ENCODE peak calls at places on chromosomes 12 and 14, in eight cellular contexts. G is CD8-positive, alpha-beta T cell; N is NT2/D1; R is fibroblast of lung; U is tibial nerve; L is trophoblast cell; F is left ventricle myocardium inferior; P is left lung. K is an unnamed sample.

GRCh38 chr12:754871-755562 is 2.6 kb downstream of the WNK1 start:
- DNase-seq in U (no peak), R (peak; percentile 79), L (peak; percentile 80), G (no peak), P (no peak), F (no peak), N (no peak), K (peak; percentile 87)

GRCh38 chr14:94058674-94059138 is 22.3 kb downstream of the DDX24 start:
- DNase-seq in F (no peak), N (no peak), R (no peak), L (no peak), U (no peak), P (no peak), G (no peak), K (no peak)

GRCh38 chr12:132534076-132534475 is 44.1 kb downstream of the FBRSL1 start:
- DNase-seq in N (no peak), U (no peak), F (no peak), L (no peak), G (no peak), R (no peak), P (no peak), K (no peak)

GRCh38 chr14:23099212-23099861 is 4.0 kb downstream of the C14orf119 start:
- DNase-seq in G (no peak), P (no peak), L (no peak), N (no peak), F (no peak), U (no peak), R (no peak), K (no peak)

GRCh38 chr12:116484807-116485206 is 74.4 kb upstream of the MAP1LC3B2 start:
- DNase-seq in R (peak; percentile 28), P (no peak), U (peak; percentile 30), L (no peak), F (no peak), G (no peak), N (no peak), K (peak; percentile 9)

GRCh38 chr12:57553343-57554202 is 3.7 kb downstream of the KIF5A start:
- DNase-seq in F (no peak), R (no peak), L (no peak), G (no peak), P (no peak), U (no peak), N (no peak), K (no peak)

GRCh38 chr12:75505706-75506312 is 5.6 kb downstream of the KRR1 start:
- DNase-seq in P (no peak), R (peak; percentile 79), G (no peak), N (no peak), L (peak; percentile 62), F (no peak), U (no peak), K (peak; percentile 83)

GRCh38 chr12:102958073-102958829 is 777 bp downstream of the ASCL1 start:
- DNase-seq in F (no peak), N (no peak), L (peak; percentile 67), G (no peak), R (peak; percentile 10), U (no peak), P (no peak), K (peak; percentile 55)

GRCh38 chr14:54722791-54723432 is 156.0 kb downstream of the SAMD4A start:
- DNase-seq in F (no peak), P (no peak), L (no peak), U (no peak), N (no peak), G (no peak), R (no peak), K (peak; percentile 36)

DNA sequence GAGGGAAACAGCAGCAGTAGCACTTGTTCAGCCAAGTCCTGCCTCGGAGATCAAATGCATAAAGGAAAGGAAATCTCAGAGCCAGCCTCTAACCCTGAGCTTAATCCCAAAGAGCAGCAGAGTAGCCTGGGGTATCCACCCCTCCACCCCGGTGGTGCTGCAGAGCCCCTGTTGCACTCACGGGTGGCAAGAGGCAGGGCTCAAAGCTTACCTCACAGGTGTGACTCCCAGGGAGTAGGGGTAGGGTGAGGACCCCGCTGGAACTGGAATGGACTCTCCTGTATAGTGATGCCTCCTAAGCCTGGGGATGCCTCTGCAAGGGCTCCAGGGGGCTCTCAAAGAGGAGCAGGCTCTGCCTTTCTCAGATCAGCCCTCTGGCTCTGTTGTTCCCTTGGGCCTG is 211.1 kb downstream of the CACNA1C start:
- DNase-seq in U (no peak), L (no peak), P (no peak), G (no peak), R (no peak), F (no peak), N (no peak), K (no peak)
- H3K4me1 ChIP-seq in U (peaks cover 45% of the 10 kb centered on the region), L (peaks cover 29% of the 10 kb centered on the region), P (peaks cover 17% of the 10 kb centered on the region), G (peaks cover 10% of the 10 kb centered on the region), R (peaks cover 61% of the 10 kb centered on the region), F (peaks cover 100% of the 10 kb centered on the region), N (peaks cover 18% of the 10 kb centered on the region), K (peaks cover 80% of the 10 kb centered on the region)

GRCh38 chr12:55842681-55843429 is at the start of gene MMP19:
- DNase-seq in U (no peak), N (peak; percentile 62), G (no peak), F (no peak), R (peak; percentile 91), P (no peak), L (peak; percentile 56), K (peak; percentile 90)
- H3K4me3 ChIP-seq in U (peak within 1 kb of the TSS; percentile 41), N (peak within 1 kb of the TSS; percentile 38), G (no peak within 1 kb of the TSS), F (peak within 1 kb of the TSS; percentile 60), R (peak within 1 kb of the TSS; percentile 58), P (peak within 1 kb of the TSS; percentile 37), L (no peak within 1 kb of the TSS), K (peak within 1 kb of the TSS; percentile 89)

GRCh38 chr12:44874981-44875416 is 1.1 kb downstream of the NELL2 start:
- DNase-seq in F (no peak), N (peak; percentile 9), L (no peak), R (no peak), P (no peak), U (no peak), G (no peak), K (peak; percentile 1)
- H3K27me3 ChIP-seq in F (peaks cover 90% of the 10 kb centered on the region), N (peaks cover 21% of the 10 kb centered on the region), L (peaks cover 15% of the 10 kb centered on the region), R (peaks cover 13% of the 10 kb centered on the region), P (peaks cover 40% of the 10 kb centered on the region), U (no peaks in the 10 kb centered on the region), G (no peaks in the 10 kb centered on the region), K (peaks cover 37% of the 10 kb centered on the region)

DNA sequence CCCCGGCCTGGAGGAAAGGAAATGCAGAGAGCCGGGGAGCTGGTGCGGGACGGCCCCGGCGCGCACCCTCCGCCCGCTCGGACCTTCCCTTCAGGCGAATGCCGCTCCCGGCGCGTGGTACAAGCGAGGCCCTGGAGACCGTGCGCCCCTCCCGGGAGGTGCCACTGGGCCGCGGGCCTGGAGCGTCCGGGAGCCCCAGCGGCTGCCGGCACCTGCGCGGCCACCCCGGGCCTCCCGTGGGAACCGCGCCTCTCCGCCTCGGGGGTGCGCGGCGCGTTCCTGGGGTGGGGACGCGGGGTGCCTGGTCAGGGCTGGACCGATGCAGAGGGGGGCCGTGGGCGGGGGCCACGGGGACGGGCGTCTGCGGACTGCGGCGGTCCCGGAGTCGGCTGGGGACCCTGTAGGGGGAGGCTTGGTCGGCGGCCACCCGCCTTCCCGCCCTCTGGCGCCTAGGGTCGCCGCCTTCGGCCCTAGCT is 518 bp downstream of the PAPLN start:
- DNase-seq in F (no peak), R (no peak), L (no peak), U (peak; percentile 8), N (no peak), G (no peak), P (no peak), K (peak; percentile 31)
- H3K4me1 ChIP-seq in F (peaks cover 43% of the 10 kb centered on the region), R (peaks cover 15% of the 10 kb centered on the region), L (peaks cover 10% of the 10 kb centered on the region), U (peaks cover 85% of the 10 kb centered on the region), N (peaks cover 32% of the 10 kb centered on the region), G (peaks cover 10% of the 10 kb centered on the region), P (peaks cover 57% of the 10 kb centered on the region), K (peaks cover 33% of the 10 kb centered on the region)

GRCh38 chr14:61343471-61343870 is 22.1 kb downstream of the PRKCH start:
- DNase-seq in F (no peak), P (no peak), R (peak; percentile 12), L (no peak), U (no peak), G (no peak), N (no peak), K (no peak)
- H3K4me3 ChIP-seq in F (no peak overlapping the region), P (no peak overlapping the region), R (no peak overlapping the region), L (no peak overlapping the region), U (no peak overlapping the region), G (peak overlapping the region; percentile 27), N (no peak overlapping the region), K (peak overlapping the region; percentile 17)

GRCh38 chr12:53944907-53945847 is 6.5 kb downstream of the HOXC13 start:
- DNase-seq in P (peak; percentile 50), L (no peak), R (no peak), N (no peak), G (no peak), U (no peak), F (no peak), K (no peak)

GRCh38 chr12:53941187-53941586 is 2.6 kb downstream of the HOXC13 start:
- DNase-seq in N (no peak), R (no peak), P (no peak), G (no peak), F (no peak), U (no peak), L (no peak), K (no peak)

GRCh38 chr12:53942467-53942997 is 3.9 kb downstream of the HOXC13 start:
- DNase-seq in R (no peak), U (no peak), G (no peak), F (no peak), L (no peak), N (no peak), P (no peak), K (no peak)

GRCh38 chr12:53941750-53942149 is 3.1 kb downstream of the HOXC13 start:
- DNase-seq in U (no peak), P (no peak), R (no peak), N (no peak), F (no peak), G (no peak), L (no peak), K (no peak)

GRCh38 chr12:53944209-53944608 is 5.6 kb downstream of the HOXC13 start:
- DNase-seq in G (no peak), R (no peak), L (no peak), U (no peak), N (no peak), P (no peak), F (no peak), K (no peak)
- H3K27me3 ChIP-seq in G (peaks cover 63% of the 10 kb centered on the region), R (peaks cover 78% of the 10 kb centered on the region), L (peaks cover 28% of the 10 kb centered on the region), U (peaks cover 3% of the 10 kb centered on the region), N (peaks cover 63% of the 10 kb centered on the region), P (peaks cover 97% of the 10 kb centered on the region), F (peaks cover 100% of the 10 kb centered on the region), K (peaks cover 83% of the 10 kb centered on the region)

DNA sequence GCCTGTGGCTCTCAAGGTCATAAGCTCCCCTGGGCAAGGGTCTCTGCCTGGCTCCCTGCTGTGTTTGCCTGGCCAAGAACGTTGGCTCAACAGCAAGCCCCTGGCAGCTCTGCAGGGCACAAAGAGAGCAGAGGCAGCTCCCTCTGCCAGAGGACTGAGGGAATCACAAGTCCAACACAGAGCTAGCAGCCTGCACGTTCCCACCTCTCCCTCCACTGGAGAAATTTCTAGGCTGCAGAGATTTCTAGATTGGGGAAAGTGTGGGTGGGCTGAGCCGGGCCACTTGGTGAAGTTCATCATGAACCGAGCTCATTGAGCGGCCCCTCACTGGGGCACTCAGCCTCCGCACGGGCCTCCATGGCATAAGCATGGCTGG is 19.8 kb downstream of the ZFYVE21 start:
- DNase-seq in L (no peak), G (no peak), R (no peak), N (no peak), U (no peak), P (peak; percentile 49), F (no peak), K (no peak)
- H3K4me1 ChIP-seq in L (peaks cover 34% of the 10 kb centered on the region), G (no peaks in the 10 kb centered on the region), R (no peaks in the 10 kb centered on the region), N (peaks cover 5% of the 10 kb centered on the region), U (peaks cover 33% of the 10 kb centered on the region), P (no peaks in the 10 kb centered on the region), F (peaks cover 53% of the 10 kb centered on the region), K (peaks cover 4% of the 10 kb centered on the region)

K was measured in adipocyte.